ENCODE peak calls at places on chromosomes 16 and 17, in eight cellular contexts. T is GM12878; H is stomach; R is ascending aorta; Z is GM10248; O is NCI-H1436; L is GM12865; N is naive thymus-derived CD4-positive, alpha-beta T cell. X is an unnamed sample.

GRCh38 chr16:89507834-89508590 is at the start of gene SPG7:
- DNase-seq in T (peak; percentile 51), H (peak; percentile 89), R (peak; percentile 19), Z (peak; percentile 98), O (peak; percentile 75), L (peak; percentile 93), N (peak; percentile 95), X (peak; percentile 90)

GRCh38 chr17:76997981-76998531 is 129.9 kb downstream of the MGAT5B start:
- DNase-seq in T (peak; percentile 71), H (no peak), R (no peak), Z (peak; percentile 69), O (no peak), L (peak; percentile 82), N (peak; percentile 89), X (no peak)

GRCh38 chr17:74432484-74433391 is 850 bp downstream of the GPRC5C start:
- DNase-seq in T (no peak), H (no peak), R (no peak), Z (no peak), O (no peak), L (no peak), N (no peak), X (no peak)

GRCh38 chr16:53093162-53093744 is 38.5 kb downstream of the CHD9 start:
- DNase-seq in T (no peak), H (no peak), R (no peak), Z (no peak), O (no peak), L (no peak), N (no peak), X (no peak)

GRCh38 chr17:77126519-77126918 is 14.2 kb upstream of the SEC14L1 start:
- DNase-seq in T (no peak), H (peak; percentile 83), R (no peak), Z (no peak), O (peak; percentile 38), L (no peak), N (no peak), X (no peak)

GRCh38 chr17:2055494-2056220 is 754 bp downstream of the HIC1 start:
- DNase-seq in T (no peak), H (no peak), R (no peak), Z (peak; percentile 70), O (no peak), L (peak; percentile 81), N (no peak), X (peak; percentile 70)

GRCh38 chr17:42918902-42919521 is 18.4 kb downstream of the G6PC1 start:
- DNase-seq in T (no peak), H (peak; percentile 44), R (no peak), Z (no peak), O (peak; percentile 73), L (no peak), N (no peak), X (no peak)

GRCh38 chr16:49548571-49548970 is 175.0 kb downstream of the C16orf78 start:
- DNase-seq in T (no peak), H (no peak), R (no peak), Z (no peak), O (no peak), L (no peak), N (no peak), X (no peak)

GRCh38 chr17:31722251-31723056 is 136.6 kb downstream of the COPRS start:
- DNase-seq in T (no peak), H (peak; percentile 39), R (no peak), Z (no peak), O (no peak), L (no peak), N (no peak), X (no peak)

GRCh38 chr16:54987081-54987480 is 56.4 kb downstream of the IRX5 start:
- DNase-seq in T (no peak), H (no peak), R (no peak), Z (no peak), O (no peak), L (no peak), N (no peak), X (no peak)

GRCh38 chr16:56800355-56800754 is 64.7 kb upstream of the SLC12A3 start:
- DNase-seq in T (no peak), H (no peak), R (no peak), Z (no peak), O (no peak), L (no peak), N (no peak), X (no peak)

GRCh38 chr17:16197276-16197675 is 18.1 kb downstream of the NCOR1 start:
- DNase-seq in T (no peak), H (no peak), R (no peak), Z (no peak), O (no peak), L (no peak), N (no peak), X (no peak)

GRCh38 chr17:77235370-77236080 is 94.8 kb downstream of the SEC14L1 start:
- DNase-seq in T (peak; percentile 34), H (no peak), R (no peak), Z (peak; percentile 51), O (no peak), L (peak; percentile 88), N (peak; percentile 20), X (no peak)

GRCh38 chr17:28816540-28816939 is 26.1 kb downstream of the FAM222B start:
- DNase-seq in T (no peak), H (no peak), R (no peak), Z (no peak), O (no peak), L (no peak), N (no peak), X (no peak)

GRCh38 chr17:11331790-11332526 is 90.9 kb downstream of the SHISA6 start:
- DNase-seq in T (no peak), H (no peak), R (no peak), Z (no peak), O (no peak), L (no peak), N (no peak), X (no peak)

GRCh38 chr17:15290605-15291004 is 25.5 kb upstream of the PMP22 start:
- DNase-seq in T (no peak), H (no peak), R (no peak), Z (no peak), O (no peak), L (no peak), N (no peak), X (no peak)

GRCh38 chr17:54795046-54795445 is 105.6 kb upstream of the TOM1L1 start:
- DNase-seq in T (no peak), H (no peak), R (no peak), Z (no peak), O (no peak), L (no peak), N (no peak), X (no peak)

GRCh38 chr17:44581868-44582267 is 24.6 kb downstream of the FZD2 start:
- DNase-seq in T (no peak), H (no peak), R (no peak), Z (no peak), O (no peak), L (peak; percentile 14), N (no peak), X (no peak)

GRCh38 chr16:46629331-46629843 is 8.2 kb upstream of the SHCBP1 start:
- DNase-seq in T (no peak), H (no peak), R (no peak), Z (no peak), O (peak; percentile 27), L (no peak), N (no peak), X (no peak)

GRCh38 chr17:57210224-57210553 is 46.1 kb upstream of the MSI2 start:
- DNase-seq in T (no peak), H (no peak), R (no peak), Z (no peak), O (no peak), L (no peak), N (no peak), X (no peak)

GRCh38 chr17:50916026-50916707 is 50.0 kb upstream of the TOB1 start:
- DNase-seq in T (no peak), H (no peak), R (no peak), Z (no peak), O (no peak), L (no peak), N (no peak), X (no peak)

GRCh38 chr17:74126179-74126900 is 77.1 kb upstream of the RPL38 start:
- DNase-seq in T (no peak), H (peak; percentile 40), R (no peak), Z (no peak), O (no peak), L (no peak), N (no peak), X (no peak)

GRCh38 chr17:35192708-35193107 is 1.5 kb downstream of the SLC35G3 start:
- DNase-seq in T (no peak), H (no peak), R (no peak), Z (no peak), O (no peak), L (no peak), N (peak; percentile 44), X (no peak)

GRCh38 chr17:3894927-3895343 is 2.1 kb upstream of the CAMKK1 start:
- DNase-seq in T (no peak), H (peak; percentile 68), R (no peak), Z (no peak), O (no peak), L (no peak), N (no peak), X (no peak)

GRCh38 chr16:85894266-85894665 is 4.7 kb upstream of the IRF8 start:
- DNase-seq in T (no peak), H (no peak), R (no peak), Z (no peak), O (no peak), L (peak; percentile 59), N (no peak), X (no peak)

GRCh38 chr16:85905110-85906095 is 6.4 kb downstream of the IRF8 start:
- DNase-seq in T (no peak), H (no peak), R (no peak), Z (no peak), O (no peak), L (no peak), N (no peak), X (no peak)

GRCh38 chr17:10754109-10754508 is 24.3 kb upstream of the TMEM220 start:
- DNase-seq in T (no peak), H (peak; percentile 74), R (no peak), Z (peak; percentile 32), O (peak; percentile 3), L (peak; percentile 55), N (no peak), X (no peak)

GRCh38 chr17:37475713-37476420 is 13.8 kb upstream of the DUSP14 start:
- DNase-seq in T (no peak), H (no peak), R (no peak), Z (no peak), O (no peak), L (no peak), N (no peak), X (no peak)

GRCh38 chr17:32191306-32191705 is 49.0 kb downstream of the RHOT1 start:
- DNase-seq in T (no peak), H (no peak), R (no peak), Z (no peak), O (no peak), L (no peak), N (no peak), X (no peak)

GRCh38 chr17:42547001-42547461 is 5.7 kb upstream of the HSD17B1 start:
- DNase-seq in T (no peak), H (no peak), R (no peak), Z (no peak), O (no peak), L (no peak), N (no peak), X (no peak)

GRCh38 chr17:62193297-62193696 is 128.2 kb upstream of the MED13 start:
- DNase-seq in T (no peak), H (no peak), R (no peak), Z (no peak), O (no peak), L (no peak), N (no peak), X (no peak)

GRCh38 chr17:63659850-63660249 is 37.6 kb downstream of the MAP3K3 start:
- DNase-seq in T (no peak), H (no peak), R (no peak), Z (no peak), O (no peak), L (no peak), N (no peak), X (no peak)

GRCh38 chr17:27402943-27403342 is 53.3 kb upstream of the KSR1 start:
- DNase-seq in T (no peak), H (no peak), R (no peak), Z (no peak), O (no peak), L (no peak), N (no peak), X (no peak)

GRCh38 chr16:84194470-84195200 is 3.7 kb downstream of the ADAD2 start:
- DNase-seq in T (no peak), H (no peak), R (no peak), Z (no peak), O (peak; percentile 67), L (peak; percentile 29), N (peak; percentile 62), X (no peak)